ENCODE peak calls at places on chromosomes 2 and 18, in nine cellular contexts. Z, K, W, I, T, E, U, N and L are unnamed samples.

GRCh38 chr2:2012505-2012904 is 268.2 kb upstream of the PXDN start:
- DNase-seq in Z (peak; percentile 0), K (no peak), W (no peak), I (peak; percentile 29), T (no peak), E (no peak), U (no peak), N (no peak), L (no peak)

GRCh38 chr2:203070615-203071547 is 56.2 kb downstream of the NBEAL1 start:
- DNase-seq in Z (no peak), K (no peak), W (no peak), I (no peak), T (no peak), E (no peak), U (no peak), N (no peak), L (no peak)

GRCh38 chr2:939936-940620 is 10.6 kb upstream of the SNTG2 start:
- DNase-seq in Z (no peak), K (peak; percentile 77), W (no peak), I (no peak), T (no peak), E (no peak), U (no peak), N (no peak), L (no peak)

GRCh38 chr2:8090748-8091700 is 590.8 kb upstream of the ID2 start:
- DNase-seq in Z (peak; percentile 36), K (peak; percentile 95), W (peak; percentile 5), I (peak; percentile 96), T (peak; percentile 73), E (no peak), U (no peak), N (no peak), L (peak; percentile 54)

GRCh38 chr18:59921384-59921891 is 21.6 kb downstream of the PMAIP1 start:
- DNase-seq in Z (no peak), K (no peak), W (no peak), I (peak; percentile 60), T (no peak), E (no peak), U (no peak), N (no peak), L (no peak)

GRCh38 chr2:150426315-150426714 is 61.2 kb downstream of the RND3 start:
- DNase-seq in Z (peak; percentile 54), K (no peak), W (no peak), I (no peak), T (no peak), E (no peak), U (no peak), N (no peak), L (no peak)

GRCh38 chr2:216714412-216714775 is 19.0 kb upstream of the IGFBP5 start:
- DNase-seq in Z (no peak), K (no peak), W (no peak), I (peak; percentile 73), T (no peak), E (no peak), U (no peak), N (no peak), L (no peak)

GRCh38 chr18:74778191-74778847 is 180.6 kb downstream of the ZNF407 start:
- DNase-seq in Z (peak; percentile 36), K (no peak), W (no peak), I (no peak), T (no peak), E (no peak), U (no peak), N (no peak), L (no peak)

GRCh38 chr2:26067980-26068507 is 34.2 kb downstream of the RAB10 start:
- DNase-seq in Z (peak; percentile 9), K (no peak), W (no peak), I (peak; percentile 24), T (no peak), E (no peak), U (no peak), N (no peak), L (no peak)